ENCODE peak calls at places on chromosomes 16 and 17, in five cellular contexts. D is CD4-positive, CD25-positive, alpha-beta regulatory T cell; H is right lobe of liver; G is SK-N-SH; K is prostate gland. Z is an unnamed sample. For H3K4me1 and H3K36me3, the result is how much of the 10 kb centered on the place peaks cover.

GRCh38 chr17:62307196-62307595 is 73.2 kb upstream of the EFCAB3 start:
- DNase-seq in D (no peak), G (no peak), K (no peak), H (no peak), Z (no peak)

GRCh38 chr16:8887952-8888560 is 5.9 kb downstream of the LITAFD start:
- DNase-seq in H (peak), K (peak), D (no peak), G (peak), Z (peak)

GRCh38 chr17:80950466-80951120 is 41.0 kb upstream of the CHMP6 start:
- DNase-seq in H (no peak), G (no peak), K (no peak), D (no peak), Z (no peak)

GRCh38 chr16:4496305-4496704 is 20.1 kb downstream of the HMOX2 start:
- DNase-seq in H (no peak), G (no peak), D (no peak), K (no peak), Z (no peak)

GRCh38 chr17:37194208-37194607 is 181.6 kb upstream of the C17orf78 start:
- DNase-seq in H (no peak), G (no peak), D (no peak), K (no peak), Z (no peak)

GRCh38 chr17:82046903-82047302 is 4.7 kb downstream of the RFNG start:
- DNase-seq in K (no peak), D (no peak), H (no peak), G (no peak), Z (no peak)

GRCh38 chr17:45224671-45225050 is 3.0 kb downstream of the FMNL1 start:
- DNase-seq in G (no peak), K (no peak), H (no peak), D (peak), Z (no peak)

GRCh38 chr17:27576429-27577123 is 54.4 kb upstream of the LGALS9 start:
- DNase-seq in D (no peak), K (no peak), G (no peak), H (no peak), Z (no peak)

GRCh38 chr17:58741121-58741625 is 14.5 kb upstream of the PPM1E start:
- DNase-seq in K (no peak), G (no peak), D (no peak), H (no peak), Z (no peak)

GRCh38 chr17:49016775-49017463 is 19.7 kb downstream of the IGF2BP1 start:
- DNase-seq in K (peak), G (peak), D (no peak), H (no peak), Z (no peak)

GRCh38 chr16:20798364-20798763 is 7.9 kb downstream of the ERI2 start:
- DNase-seq in K (no peak), H (no peak), D (peak), G (no peak), Z (no peak)

GRCh38 chr17:733743-734142 is 1.3 kb downstream of the TLCD3A start:
- DNase-seq in H (no peak), K (no peak), D (no peak), G (no peak), Z (no peak)

DNA sequence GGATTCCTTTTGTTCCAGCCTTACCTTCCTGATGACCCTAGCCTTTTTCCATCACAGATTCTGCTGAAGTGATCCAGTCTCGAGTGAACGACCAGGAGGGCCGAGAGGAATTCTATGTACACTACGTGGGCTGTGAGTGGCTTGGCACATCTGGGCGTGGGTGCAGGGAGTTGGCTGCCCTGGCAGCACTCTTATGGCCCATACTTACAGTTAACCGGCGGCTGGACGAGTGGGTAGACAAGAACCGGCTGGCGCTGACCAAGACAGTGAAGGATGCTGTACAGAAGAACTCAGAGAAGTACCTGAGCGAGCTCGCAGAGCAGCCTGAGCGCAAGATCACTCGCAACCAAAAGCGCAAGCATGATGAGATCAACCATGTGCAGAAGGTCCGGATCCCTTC is 2.7 kb downstream of the KAT8 start:
- DNase-seq in H (no peak), K (no peak), D (no peak), G (no peak), Z (no peak)
- H3K27ac ChIP-seq in H (no peak), K (no peak), D (no peak), G (no peak), Z (peak)

GRCh38 chr16:11601911-11602310 is 15.2 kb upstream of the LITAF start:
- DNase-seq in K (no peak), D (no peak), G (no peak), H (peak), Z (no peak)
- H3K4me1 ChIP-seq in K (under half), D (under half), G (under half), H (under half), Z (under half)

GRCh38 chr16:69940676-69941075 is 10.5 kb upstream of the CLEC18A start:
- DNase-seq in G (no peak), D (no peak), H (no peak), K (no peak), Z (no peak)
- H3K36me3 ChIP-seq in G (under half), D (half or more), H (under half), K (under half), Z (half or more)

GRCh38 chr17:41505836-41506767 is 690 bp upstream of the KRT13 start:
- DNase-seq in G (no peak), H (no peak), K (no peak), D (no peak), Z (no peak)

GRCh38 chr17:41500131-41500911 is 5.1 kb downstream of the KRT13 start:
- DNase-seq in H (no peak), K (no peak), G (no peak), D (no peak), Z (no peak)

GRCh38 chr17:41505007-41505835 is at the start of gene KRT13:
- DNase-seq in D (no peak), K (no peak), H (no peak), G (no peak), Z (no peak)

GRCh38 chr17:41504126-41504977 is 1.1 kb downstream of the KRT13 start:
- DNase-seq in G (no peak), H (no peak), K (no peak), D (no peak), Z (no peak)

GRCh38 chr17:41503202-41503601 is 2.2 kb downstream of the KRT13 start:
- DNase-seq in D (no peak), G (no peak), K (no peak), H (no peak), Z (no peak)
- H3K27ac ChIP-seq in D (no peak), G (no peak), K (no peak), H (no peak), Z (no peak)

DNA sequence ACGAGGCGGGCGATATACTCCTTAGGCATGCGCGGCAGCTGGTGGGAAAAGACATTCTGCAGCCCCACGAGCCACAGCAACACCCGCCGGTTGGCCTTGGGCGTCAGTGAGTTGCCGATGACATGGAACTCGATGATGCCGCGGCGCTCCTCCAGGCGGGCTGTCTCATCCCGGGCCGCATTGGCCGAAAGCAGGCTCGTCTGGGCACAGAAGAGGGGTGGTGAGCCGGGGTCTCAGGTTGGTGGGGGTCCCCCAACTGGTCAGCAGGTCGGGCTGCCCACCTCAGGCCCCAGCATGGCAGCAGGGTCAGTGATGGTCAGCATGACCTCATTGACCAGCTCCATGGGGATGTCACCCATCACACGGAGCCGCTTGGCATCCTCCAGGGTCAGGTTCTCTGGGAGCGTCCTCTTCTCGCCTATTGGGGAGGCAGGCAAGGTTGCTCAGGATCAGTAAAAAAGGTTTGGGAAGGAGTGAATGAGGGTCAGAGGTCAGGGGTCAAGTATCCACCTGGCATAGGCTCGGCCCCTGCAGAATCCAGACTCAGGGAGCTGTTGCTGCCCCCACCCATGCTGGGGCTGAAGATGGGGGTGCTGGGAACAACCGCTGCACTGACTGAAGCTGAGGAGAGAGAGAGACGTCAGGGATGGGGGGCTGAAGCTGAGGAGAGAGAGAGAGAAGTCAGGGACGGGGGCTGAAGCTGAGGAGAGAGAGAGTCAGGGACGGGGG is 3.6 kb downstream of the KAT2A start:
- DNase-seq in K (no peak), G (no peak), D (no peak), H (no peak), Z (no peak)
- H3K4me1 ChIP-seq in K (under half), G (under half), D (under half), H (under half), Z (under half)

GRCh38 chr17:15031971-15032370 is 233.2 kb downstream of the PMP22 start:
- DNase-seq in K (no peak), H (no peak), G (no peak), D (no peak), Z (no peak)
- H3K36me3 ChIP-seq in K (under half), H (under half), G (under half), D (under half), Z (under half)

GRCh38 chr16:86584726-86585721 is 6.7 kb downstream of the FOXL1 start:
- DNase-seq in D (no peak), K (no peak), G (no peak), H (no peak), Z (no peak)
- H3K27ac ChIP-seq in D (no peak), K (no peak), G (peak), H (no peak), Z (peak)